ENCODE peak calls at places on chromosomes 5 and 9, in nine cellular contexts. W is transverse colon, Q is right lobe of liver, B is stomach, C is tibial nerve, K is HCT116, H is body of pancreas, O is prostate gland, N is HepG2. I is an unnamed sample. For H3K4me1, the result is how much of the 10 kb centered on the place peaks cover.

GRCh38 chr9:89839952-89840351 is 235.1 kb downstream of the GADD45G start:
- DNase-seq in B (no peak), W (no peak), K (no peak), N (no peak), O (no peak), C (no peak), Q (no peak), H (no peak), I (peak)

GRCh38 chr5:66436721-66437120 is 159.5 kb upstream of the MAST4 start:
- DNase-seq in K (peak), O (no peak), C (no peak), B (no peak), H (no peak), Q (no peak), W (no peak), N (peak), I (no peak)

GRCh38 chr5:73120222-73121108 is at the start of gene TMEM171:
- DNase-seq in Q (peak), B (peak), H (peak), O (no peak), K (peak), N (no peak), C (no peak), W (peak), I (peak)

GRCh38 chr5:79842006-79842881 is 148.8 kb downstream of the MTX3 start:
- DNase-seq in N (no peak), W (no peak), K (no peak), H (no peak), C (no peak), O (no peak), Q (peak), B (no peak), I (no peak)

GRCh38 chr5:158414333-158414762 is 555.4 kb upstream of the CLINT1 start:
- DNase-seq in B (no peak), K (no peak), W (no peak), N (no peak), Q (peak), O (no peak), C (no peak), H (peak), I (no peak)

GRCh38 chr5:60092671-60093422 is 199.3 kb upstream of the PDE4D start:
- DNase-seq in B (no peak), C (no peak), H (no peak), W (no peak), K (no peak), O (no peak), N (peak), Q (no peak), I (no peak)

GRCh38 chr5:150161242-150162141 is 5.1 kb upstream of the CDX1 start:
- DNase-seq in W (peak), N (peak), H (peak), C (peak), Q (peak), B (peak), O (peak), K (peak), I (peak)

GRCh38 chr5:138725153-138725884 is 27.9 kb upstream of the CTNNA1 start:
- DNase-seq in O (peak), Q (no peak), N (peak), B (peak), C (no peak), W (peak), K (peak), H (peak), I (no peak)

GRCh38 chr5:159915913-159916840 is at the start of gene ADRA1B:
- DNase-seq in C (peak), O (peak), K (no peak), B (peak), N (peak), Q (peak), H (peak), W (peak), I (peak)

GRCh38 chr9:89051421-89051820 is 60.2 kb downstream of the S1PR3 start:
- DNase-seq in N (no peak), H (no peak), B (no peak), Q (no peak), K (no peak), O (no peak), C (no peak), W (no peak), I (no peak)

GRCh38 chr5:93891491-93892480 is 150.4 kb upstream of the POU5F2 start:
- DNase-seq in C (no peak), O (no peak), W (no peak), Q (no peak), K (no peak), B (no peak), H (no peak), N (no peak), I (no peak)

GRCh38 chr9:111712369-111712768 is 51.0 kb downstream of the GNG10 start:
- DNase-seq in K (no peak), H (no peak), C (no peak), N (no peak), O (no peak), Q (no peak), W (no peak), B (no peak), I (no peak)

GRCh38 chr5:147208134-147208533 is 26.7 kb upstream of the STK32A start:
- DNase-seq in W (no peak), B (no peak), H (no peak), N (no peak), K (no peak), Q (no peak), O (no peak), C (no peak), I (no peak)

GRCh38 chr9:20394928-20395327 is 227.4 kb downstream of the MLLT3 start:
- DNase-seq in C (no peak), H (no peak), B (no peak), N (no peak), O (no peak), W (no peak), Q (no peak), K (no peak), I (no peak)

GRCh38 chr5:43020294-43020711 is 19.8 kb downstream of the ANXA2R start:
- DNase-seq in W (no peak), C (no peak), H (no peak), N (peak), B (no peak), K (no peak), O (no peak), Q (no peak), I (peak)
- H3K27ac ChIP-seq in W (peak), C (peak), H (peak), N (peak), B (peak), K (peak), O (peak), Q (peak), I (peak)

GRCh38 chr9:137162505-137163100 is 7.2 kb downstream of the LRRC26 start:
- DNase-seq in W (peak), N (no peak), O (peak), C (no peak), K (no peak), Q (no peak), B (peak), H (peak), I (no peak)
- H3K4me1 ChIP-seq in W (under half), N (under half), O (under half), C (under half), K (half or more), Q (under half), B (under half), H (under half), I (under half)

DNA sequence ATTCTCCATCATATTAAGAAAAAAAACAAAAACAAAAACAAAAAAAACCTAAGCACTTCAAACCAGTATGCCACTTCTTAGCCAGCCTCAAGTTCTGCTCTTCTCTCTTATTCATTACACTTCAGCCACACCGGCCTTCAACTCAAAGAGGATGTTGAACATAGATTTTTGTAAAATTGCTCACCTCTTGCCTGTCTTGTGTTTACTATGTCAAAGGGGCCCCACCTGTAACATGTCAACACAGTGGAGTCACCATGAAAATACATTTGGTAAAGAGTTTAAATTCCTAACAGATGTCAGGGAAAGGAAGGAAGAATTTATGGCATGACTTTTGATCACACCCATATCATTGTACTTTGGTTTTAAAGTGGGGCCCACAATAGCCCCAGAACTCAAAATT is 121.1 kb upstream of the GHR start:
- DNase-seq in Q (no peak), C (no peak), W (no peak), H (no peak), O (no peak), B (no peak), N (no peak), K (no peak), I (no peak)
- TF ChIP-seq POLR2A in Q (no peak), C (no peak), W (no peak), H (no peak), O (no peak), B (no peak), N (no peak), K (no peak), I (no peak)

DNA sequence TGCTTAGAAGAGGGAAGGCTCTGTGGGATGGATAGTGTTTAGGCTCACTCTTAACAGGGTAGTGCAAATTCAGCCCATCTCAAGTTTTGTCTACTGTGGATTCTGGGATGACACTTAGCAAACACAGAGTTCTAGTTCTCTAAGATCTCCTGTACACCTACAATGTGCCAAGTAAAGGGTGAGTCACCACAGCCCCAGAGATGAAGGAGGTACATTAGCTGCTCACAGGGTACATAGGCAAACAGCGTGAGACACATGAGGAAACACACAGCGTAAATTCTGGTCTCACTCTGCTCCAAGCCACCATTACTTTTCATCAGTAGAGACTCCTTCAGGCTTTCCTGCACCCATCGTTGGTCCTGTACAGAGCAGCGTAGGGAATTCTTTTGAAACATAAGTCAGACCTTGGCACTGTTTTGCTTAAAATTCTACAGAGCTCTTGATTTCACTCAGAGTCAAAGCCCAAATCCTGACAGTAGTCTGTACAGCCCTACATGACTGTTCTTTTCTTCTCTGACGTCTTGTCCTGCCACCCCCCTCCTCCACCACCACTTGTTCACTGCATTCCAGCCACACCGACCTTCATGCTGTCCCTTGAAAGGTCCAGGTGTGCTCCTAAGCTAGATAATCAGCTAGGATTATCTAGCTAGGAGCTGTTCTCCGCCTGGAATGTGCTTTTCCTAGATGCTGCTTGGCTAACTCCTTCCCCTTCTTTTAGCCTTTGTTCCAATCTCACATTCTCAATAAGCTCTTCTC is 8.7 kb downstream of the ASTN2 start:
- DNase-seq in O (peak), B (no peak), Q (no peak), H (no peak), C (no peak), W (no peak), N (no peak), K (no peak), I (no peak)
- H3K27ac ChIP-seq in O (no peak), B (no peak), Q (no peak), H (no peak), C (peak), W (no peak), N (no peak), K (no peak), I (no peak)

GRCh38 chr9:73155968-73156592 is 4.4 kb downstream of the ANXA1 start:
- DNase-seq in N (no peak), B (no peak), O (no peak), W (no peak), Q (no peak), C (no peak), H (no peak), K (no peak), I (no peak)
- H3K4me1 ChIP-seq in N (under half), B (under half), O (under half), W (under half), Q (under half), C (under half), H (under half), K (under half), I (under half)

GRCh38 chr9:87214991-87215390 is 267.7 kb upstream of the GAS1 start:
- DNase-seq in Q (no peak), K (no peak), B (no peak), N (no peak), C (no peak), O (no peak), H (no peak), W (no peak), I (no peak)
- TF ChIP-seq POLR2A in Q (no peak), K (no peak), B (no peak), N (no peak), C (no peak), O (no peak), H (no peak), W (no peak), I (no peak)

GRCh38 chr9:19331877-19332276 is 48.2 kb downstream of the RPS6 start:
- DNase-seq in W (no peak), B (no peak), H (no peak), N (no peak), C (no peak), O (no peak), K (no peak), Q (no peak), I (no peak)
- H3K27ac ChIP-seq in W (no peak), B (no peak), H (no peak), N (no peak), C (no peak), O (no peak), K (no peak), Q (no peak), I (no peak)

GRCh38 chr9:121727295-121728028 is 76.0 kb downstream of the DAB2IP start:
- DNase-seq in C (no peak), H (peak), N (no peak), O (no peak), W (no peak), K (no peak), Q (no peak), B (peak), I (no peak)
- H3K4me1 ChIP-seq in C (under half), H (under half), N (under half), O (under half), W (under half), K (under half), Q (under half), B (half or more), I (under half)

GRCh38 chr5:174338204-174339010 is 292.9 kb downstream of the NSG2 start:
- DNase-seq in W (no peak), Q (no peak), O (no peak), K (no peak), H (no peak), B (no peak), N (no peak), C (no peak), I (no peak)
- TF ChIP-seq POLR2A in W (no peak), Q (no peak), O (no peak), K (no peak), H (no peak), B (no peak), N (no peak), C (no peak), I (no peak)

GRCh38 chr9:128495804-128496417 is 8.6 kb upstream of the GLE1 start:
- DNase-seq in N (peak), K (peak), Q (peak), B (no peak), O (no peak), H (no peak), W (no peak), C (no peak), I (peak)

GRCh38 chr9:128494108-128494742 is 10.3 kb upstream of the GLE1 start:
- DNase-seq in Q (peak), H (peak), K (no peak), C (peak), B (peak), W (peak), N (no peak), O (peak), I (peak)

GRCh38 chr9:128497824-128498610 is 6.5 kb upstream of the GLE1 start:
- DNase-seq in N (no peak), W (no peak), O (no peak), Q (no peak), H (no peak), K (no peak), C (no peak), B (no peak), I (peak)

GRCh38 chr9:128493424-128493823 is 11.1 kb upstream of the GLE1 start:
- DNase-seq in C (no peak), H (no peak), O (no peak), B (no peak), N (no peak), Q (no peak), W (no peak), K (no peak), I (no peak)

GRCh38 chr9:128494743-128495124 is 9.8 kb upstream of the GLE1 start:
- DNase-seq in B (no peak), Q (no peak), W (no peak), K (no peak), H (no peak), N (no peak), O (no peak), C (no peak), I (no peak)
- H3K27ac ChIP-seq in B (no peak), Q (no peak), W (peak), K (no peak), H (no peak), N (no peak), O (no peak), C (no peak), I (peak)